ENCODE peak calls at places on chromosomes 12 and 14, in nine cellular contexts. Q is activated gamma-delta T cell treated with Interleukin-2 at 50 U/mL for 16 hours; H is HS-5; U is PC-9; F is CD8-positive, alpha-beta memory T cell; Y is ELR; D is activated CD8-positive, alpha-beta memory T cell treated with anti-CD3 and anti-CD28 coated beads, Interleukin-2, amount 50 U/mL, for 4 hours; M is uterus; O is NCI-H446. P is an unnamed sample.

GRCh38 chr12:26097046-26097878 is 27.6 kb downstream of the BHLHE41 start:
- DNase-seq in Q (peak; percentile 40), H (peak; percentile 32), U (peak; percentile 74), F (peak; percentile 28), Y (peak; percentile 79), D (peak; percentile 51), M (peak; percentile 72), O (peak; percentile 44), P (peak; percentile 78)

GRCh38 chr12:65123435-65124063 is 2.4 kb upstream of the WIF1 start:
- DNase-seq in Q (no peak), H (no peak), U (no peak), F (peak; percentile 0), Y (peak; percentile 67), D (no peak), M (no peak), O (no peak), P (peak; percentile 35)

GRCh38 chr12:88401153-88401552 is 179.1 kb downstream of the KITLG start:
- DNase-seq in Q (no peak), H (no peak), U (peak; percentile 42), F (no peak), Y (peak; percentile 50), D (no peak), M (no peak), O (no peak), P (peak; percentile 66)

GRCh38 chr14:79510659-79511058 is 700.6 kb downstream of the DIO2 start:
- DNase-seq in Q (no peak), H (no peak), U (no peak), F (no peak), Y (no peak), D (no peak), M (no peak), O (peak; percentile 33), P (peak; percentile 73)

GRCh38 chr14:69328317-69328716 is 68.4 kb downstream of the GALNT16 start:
- DNase-seq in Q (no peak), H (no peak), U (no peak), F (no peak), Y (no peak), D (no peak), M (no peak), O (no peak), P (no peak)

GRCh38 chr12:55972045-55972843 is 1.6 kb upstream of the RAB5B start:
- DNase-seq in Q (no peak), H (peak; percentile 63), U (peak; percentile 94), F (no peak), Y (peak; percentile 82), D (no peak), M (no peak), O (no peak), P (peak; percentile 84)

GRCh38 chr14:83556065-83556464 is 1973.9 kb upstream of the FLRT2 start:
- DNase-seq in Q (no peak), H (no peak), U (no peak), F (no peak), Y (no peak), D (no peak), M (no peak), O (no peak), P (no peak)

GRCh38 chr12:119375619-119376018 is 41.1 kb downstream of the CCDC60 start:
- DNase-seq in Q (no peak), H (no peak), U (no peak), F (no peak), Y (no peak), D (no peak), M (no peak), O (no peak), P (no peak)

GRCh38 chr12:754871-755562 is 2.6 kb downstream of the WNK1 start:
- DNase-seq in Q (no peak), H (peak; percentile 67), U (peak; percentile 84), F (peak; percentile 56), Y (peak; percentile 90), D (no peak), M (no peak), O (no peak), P (peak; percentile 69)

GRCh38 chr14:65287264-65288131 is 125.0 kb upstream of the FUT8 start:
- DNase-seq in Q (peak; percentile 45), H (no peak), U (no peak), F (peak; percentile 66), Y (no peak), D (peak; percentile 53), M (no peak), O (no peak), P (no peak)

GRCh38 chr12:95820096-95820703 is 29.6 kb upstream of the NTN4 start:
- DNase-seq in Q (no peak), H (peak; percentile 34), U (peak; percentile 46), F (no peak), Y (peak; percentile 82), D (no peak), M (no peak), O (peak; percentile 57), P (peak; percentile 66)

GRCh38 chr14:61215222-61216010 is 65.7 kb downstream of the TMEM30B start:
- DNase-seq in Q (no peak), H (no peak), U (no peak), F (no peak), Y (no peak), D (no peak), M (no peak), O (no peak), P (no peak)

GRCh38 chr14:72558721-72559120 is 335.2 kb downstream of the DPF3 start:
- DNase-seq in Q (no peak), H (no peak), U (no peak), F (no peak), Y (peak; percentile 90), D (no peak), M (no peak), O (no peak), P (peak; percentile 11)

GRCh38 chr12:16602412-16602811 is 3.5 kb downstream of the LMO3 start:
- DNase-seq in Q (no peak), H (no peak), U (no peak), F (no peak), Y (no peak), D (no peak), M (no peak), O (no peak), P (peak; percentile 74)

GRCh38 chr14:93120522-93120921 is 4.8 kb upstream of the ITPK1 start:
- DNase-seq in Q (no peak), H (no peak), U (no peak), F (no peak), Y (no peak), D (no peak), M (no peak), O (no peak), P (peak; percentile 12)

GRCh38 chr12:131383291-131383690 is 327.6 kb upstream of the SFSWAP start:
- DNase-seq in Q (no peak), H (no peak), U (no peak), F (no peak), Y (no peak), D (no peak), M (no peak), O (no peak), P (no peak)

GRCh38 chr14:90999299-90999698 is 61.1 kb downstream of the RPS6KA5 start:
- DNase-seq in Q (no peak), H (no peak), U (no peak), F (no peak), Y (no peak), D (no peak), M (no peak), O (no peak), P (no peak)

P was measured in bronchial epithelial cell.